ENCODE peak calls at places on chromosomes 5 and 9, in five cellular contexts. R is AG08395, K is MV-4-11, V is fibroblast of lung, G is fibroblast of the aortic adventitia. P is an unnamed sample.

GRCh38 chr9:92325269-92325990 is at the start of the genes CENPP and NOL8:
- DNase-seq in R (peak; percentile 92), K (peak; percentile 83), V (peak; percentile 93), G (peak; percentile 92), P (peak; percentile 96)

GRCh38 chr5:127029513-127030258 is 672 bp downstream of the MARCHF3 start:
- DNase-seq in R (peak; percentile 66), K (peak; percentile 57), V (peak; percentile 60), G (peak; percentile 70), P (peak; percentile 73)

GRCh38 chr5:131258733-131259132 is 5.1 kb upstream of the CDC42SE2 start:
- DNase-seq in R (no peak), K (no peak), V (no peak), G (no peak), P (no peak)

GRCh38 chr9:36328798-36329411 is 70.7 kb upstream of the GNE start:
- DNase-seq in R (peak; percentile 68), K (peak; percentile 63), V (peak; percentile 87), G (peak; percentile 88), P (peak; percentile 79)

GRCh38 chr9:16191691-16192402 is 639.0 kb downstream of the CCDC171 start:
- DNase-seq in R (peak; percentile 70), K (peak; percentile 13), V (peak; percentile 89), G (peak; percentile 96), P (peak; percentile 94)

GRCh38 chr9:124450241-124450924 is at the start of gene ADGRD2:
- DNase-seq in R (peak; percentile 53), K (no peak), V (peak; percentile 28), G (peak; percentile 4), P (peak; percentile 9)

GRCh38 chr9:107928701-107929371 is 439.3 kb upstream of the KLF4 start:
- DNase-seq in R (no peak), K (no peak), V (no peak), G (no peak), P (no peak)

GRCh38 chr5:68344447-68345111 is 129.0 kb downstream of the PIK3R1 start:
- DNase-seq in R (peak; percentile 50), K (no peak), V (peak; percentile 47), G (peak; percentile 68), P (peak; percentile 60)

GRCh38 chr9:11135856-11136255 is 523.1 kb upstream of the PTPRD start:
- DNase-seq in R (no peak), K (no peak), V (no peak), G (no peak), P (no peak)

GRCh38 chr5:136032564-136032963 is 3.8 kb downstream of the TGFBI start:
- DNase-seq in R (peak; percentile 64), K (no peak), V (peak; percentile 66), G (peak; percentile 76), P (no peak)

GRCh38 chr5:41883940-41884339 is 13.7 kb upstream of the OXCT1 start:
- DNase-seq in R (no peak), K (no peak), V (no peak), G (no peak), P (no peak)

GRCh38 chr9:94056442-94056974 is 27.8 kb upstream of the PTPDC1 start:
- DNase-seq in R (peak; percentile 71), K (no peak), V (peak; percentile 80), G (peak; percentile 88), P (peak; percentile 90)

GRCh38 chr9:93099551-93100264 is 3.7 kb downstream of the CARD19 start:
- DNase-seq in R (no peak), K (no peak), V (no peak), G (no peak), P (no peak)

GRCh38 chr9:137785704-137786161 is 91.8 kb upstream of the CACNA1B start:
- DNase-seq in R (no peak), K (no peak), V (peak; percentile 19), G (no peak), P (no peak)

GRCh38 chr5:127757576-127757975 is 54.4 kb downstream of the CCDC192 start:
- DNase-seq in R (peak; percentile 57), K (peak; percentile 53), V (peak; percentile 63), G (peak; percentile 81), P (peak; percentile 66)